ENCODE peak calls at places on chromosome 19, in nine cellular contexts. N is adrenal gland; Z is stomach; C is small intestine; V is CD8-positive, alpha-beta memory T cell; F is heart right ventricle; P is CD4-positive, alpha-beta memory T cell; S is tibial artery; W is psoas muscle. H is an unnamed sample.

GRCh38 chr19:1251233-1251502 is 2.8 kb downstream of the MIDN start:
- DNase-seq in N (peak; percentile 86), Z (peak; percentile 72), C (no peak), V (no peak), F (no peak), P (no peak), S (no peak), W (peak; percentile 88), H (peak; percentile 84)

GRCh38 chr19:6887326-6887725 is at the start of gene ADGRE1:
- DNase-seq in N (no peak), Z (no peak), C (no peak), V (no peak), F (no peak), P (peak; percentile 31), S (no peak), W (no peak), H (no peak)

GRCh38 chr19:18122860-18123795 is 25.6 kb downstream of the MAST3 start:
- DNase-seq in N (peak; percentile 59), Z (no peak), C (no peak), V (no peak), F (no peak), P (no peak), S (no peak), W (no peak), H (no peak)

GRCh38 chr19:56201973-56202372 is at the start of gene ZSCAN5C:
- DNase-seq in N (no peak), Z (no peak), C (no peak), V (no peak), F (no peak), P (no peak), S (no peak), W (no peak), H (no peak)

GRCh38 chr19:48329167-48329891 is 4.0 kb downstream of the EMP3 start:
- DNase-seq in N (peak; percentile 48), Z (no peak), C (peak; percentile 52), V (peak; percentile 23), F (no peak), P (peak; percentile 79), S (no peak), W (no peak), H (peak; percentile 73)

GRCh38 chr19:45781282-45782161 is 768 bp downstream of the DMPK start:
- DNase-seq in N (peak; percentile 87), Z (peak; percentile 72), C (peak; percentile 41), V (no peak), F (peak; percentile 44), P (no peak), S (peak; percentile 82), W (peak; percentile 94), H (no peak)

GRCh38 chr19:45637890-45638667 is 1.1 kb downstream of the EML2 start:
- DNase-seq in N (peak; percentile 57), Z (peak; percentile 44), C (no peak), V (no peak), F (no peak), P (no peak), S (no peak), W (no peak), H (peak; percentile 73)

GRCh38 chr19:53461866-53462265 is 5.7 kb upstream of the ZNF813 start:
- DNase-seq in N (no peak), Z (no peak), C (no peak), V (no peak), F (no peak), P (no peak), S (no peak), W (no peak), H (no peak)

GRCh38 chr19:35260694-35261304 is 8.0 kb upstream of the USF2 start:
- DNase-seq in N (peak; percentile 29), Z (peak; percentile 17), C (no peak), V (no peak), F (no peak), P (no peak), S (peak; percentile 58), W (no peak), H (no peak)

GRCh38 chr19:46762245-46762890 is 16.1 kb upstream of the STRN4 start:
- DNase-seq in N (no peak), Z (no peak), C (no peak), V (no peak), F (no peak), P (no peak), S (no peak), W (no peak), H (no peak)

GRCh38 chr19:7815325-7815724 is 14.7 kb upstream of the EVI5L start:
- DNase-seq in N (no peak), Z (no peak), C (no peak), V (no peak), F (no peak), P (no peak), S (no peak), W (no peak), H (no peak)

GRCh38 chr19:22026687-22027086 is 15.9 kb upstream of the ZNF208 start:
- DNase-seq in N (peak; percentile 55), Z (no peak), C (no peak), V (no peak), F (no peak), P (no peak), S (no peak), W (no peak), H (no peak)

GRCh38 chr19:11295180-11295579 is 780 bp upstream of the TSPAN16 start:
- DNase-seq in N (no peak), Z (no peak), C (no peak), V (no peak), F (no peak), P (no peak), S (no peak), W (no peak), H (no peak)
- H3K4me1 ChIP-seq in N (peaks cover 9% of the 10 kb centered on the region), Z (peaks cover 13% of the 10 kb centered on the region), C (no peaks in the 10 kb centered on the region), V (peaks cover 9% of the 10 kb centered on the region), F (no peaks in the 10 kb centered on the region), P (peaks cover 8% of the 10 kb centered on the region), S (no peaks in the 10 kb centered on the region), W (no peaks in the 10 kb centered on the region), H (no peaks in the 10 kb centered on the region)

GRCh38 chr19:16594681-16595091 is 22.5 kb upstream of the SLC35E1 start:
- DNase-seq in N (no peak), Z (no peak), C (no peak), V (peak; percentile 37), F (no peak), P (peak; percentile 78), S (no peak), W (no peak), H (no peak)
- H3K27ac ChIP-seq in N (no peak overlapping the region), Z (no peak overlapping the region), C (no peak overlapping the region), V (peak overlapping the region; percentile 57), F (no peak overlapping the region), P (peak overlapping the region; percentile 61), S (no peak overlapping the region), W (no peak overlapping the region), H (no peak overlapping the region)

GRCh38 chr19:29145756-29146155 is 67.2 kb downstream of the UQCRFS1 start:
- DNase-seq in N (no peak), Z (no peak), C (no peak), V (no peak), F (no peak), P (no peak), S (no peak), W (no peak), H (no peak)
- H3K4me1 ChIP-seq in N (no peaks in the 10 kb centered on the region), Z (no peaks in the 10 kb centered on the region), C (no peaks in the 10 kb centered on the region), V (no peaks in the 10 kb centered on the region), F (no peaks in the 10 kb centered on the region), P (no peaks in the 10 kb centered on the region), S (no peaks in the 10 kb centered on the region), W (no peaks in the 10 kb centered on the region), H (no peaks in the 10 kb centered on the region)

DNA sequence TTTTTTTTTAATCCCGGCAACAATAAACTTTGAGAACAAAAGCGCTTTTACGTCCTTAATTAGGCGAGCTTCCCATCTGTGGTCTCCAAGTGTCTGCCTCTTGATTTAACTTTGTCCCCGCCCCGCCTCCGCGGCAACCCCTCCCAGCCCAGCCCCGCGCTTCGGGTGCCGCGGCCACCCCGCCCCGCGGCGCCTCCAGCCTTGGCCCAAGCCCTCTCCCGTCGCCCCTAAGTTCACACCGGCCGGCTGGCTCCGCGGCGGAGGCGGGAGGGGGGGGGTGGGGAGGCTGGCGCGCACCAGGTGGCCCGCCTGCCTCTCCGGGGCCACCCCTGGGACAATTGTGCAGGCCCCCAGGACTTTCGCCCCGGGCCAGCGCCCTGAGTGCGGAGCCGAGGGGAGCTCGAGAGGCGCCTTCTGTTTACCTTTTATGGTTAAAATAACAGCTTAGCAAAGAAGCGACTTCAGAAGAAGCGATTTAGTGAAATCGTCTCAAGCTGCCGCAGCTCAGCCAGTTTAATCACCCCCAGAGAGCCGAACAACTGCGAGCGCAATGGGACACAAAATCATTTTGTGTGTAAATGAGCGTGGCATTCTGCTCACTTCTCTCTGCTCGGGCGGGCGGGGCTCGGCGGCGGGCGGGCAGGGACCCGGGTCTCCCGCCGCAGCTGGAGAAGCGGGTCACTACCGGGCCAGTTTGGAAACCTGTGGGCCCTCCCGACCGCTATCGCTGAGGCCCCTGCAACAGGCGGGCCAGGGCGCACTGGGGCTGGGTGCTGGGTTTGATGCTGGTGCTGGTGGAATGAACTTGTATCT is 1.4 kb downstream of the KCTD15 start:
- DNase-seq in N (peak; percentile 47), Z (peak; percentile 57), C (peak; percentile 30), V (no peak), F (peak; percentile 76), P (no peak), S (peak; percentile 78), W (peak; percentile 61), H (peak; percentile 55)
- H3K27ac ChIP-seq in N (peak overlapping the region; percentile 90), Z (peak overlapping the region; percentile 69), C (no peak overlapping the region), V (no peak overlapping the region), F (peak overlapping the region; percentile 95), P (no peak overlapping the region), S (peak overlapping the region; percentile 97), W (peak overlapping the region; percentile 53), H (peak overlapping the region; percentile 96)

GRCh38 chr19:4088065-4088679 is 21.5 kb upstream of the ZBTB7A start:
- DNase-seq in N (no peak), Z (no peak), C (no peak), V (no peak), F (no peak), P (no peak), S (no peak), W (no peak), H (no peak)

GRCh38 chr19:4090351-4091220 is 23.9 kb upstream of the ZBTB7A start:
- DNase-seq in N (no peak), Z (no peak), C (no peak), V (no peak), F (no peak), P (peak; percentile 31), S (no peak), W (peak; percentile 50), H (no peak)

GRCh38 chr19:4088975-4089374 is 22.3 kb upstream of the ZBTB7A start:
- DNase-seq in N (no peak), Z (no peak), C (peak; percentile 35), V (peak; percentile 60), F (no peak), P (peak; percentile 85), S (no peak), W (no peak), H (no peak)

GRCh38 chr19:4089400-4089908 is 22.8 kb upstream of the ZBTB7A start:
- DNase-seq in N (no peak), Z (no peak), C (no peak), V (peak; percentile 52), F (no peak), P (peak; percentile 71), S (no peak), W (peak; percentile 70), H (no peak)

GRCh38 chr19:4089946-4090345 is 23.2 kb upstream of the ZBTB7A start:
- DNase-seq in N (no peak), Z (no peak), C (no peak), V (no peak), F (no peak), P (no peak), S (no peak), W (peak; percentile 46), H (no peak)
- H3K4me1 ChIP-seq in N (no peaks in the 10 kb centered on the region), Z (peaks cover 32% of the 10 kb centered on the region), C (peaks cover 6% of the 10 kb centered on the region), V (peaks cover 43% of the 10 kb centered on the region), F (no peaks in the 10 kb centered on the region), P (peaks cover 48% of the 10 kb centered on the region), S (no peaks in the 10 kb centered on the region), W (no peaks in the 10 kb centered on the region), H (no peaks in the 10 kb centered on the region)

GRCh38 chr19:57675881-57676280 is 5.9 kb upstream of the ZNF551 start:
- DNase-seq in N (no peak), Z (no peak), C (no peak), V (no peak), F (no peak), P (no peak), S (no peak), W (no peak), H (no peak)
- H3K27ac ChIP-seq in N (no peak overlapping the region), Z (no peak overlapping the region), C (no peak overlapping the region), V (no peak overlapping the region), F (no peak overlapping the region), P (no peak overlapping the region), S (no peak overlapping the region), W (no peak overlapping the region), H (no peak overlapping the region)

H was measured in hepatocyte.